ENCODE peak calls at places on chromosomes 2 and 18, in ten cellular contexts. P, V, R, S, Z, K, C, L, G and D are unnamed samples.

GRCh38 chr2:2256011-2256410 is 75.1 kb downstream of the MYT1L start:
- DNase-seq in P (no peak), V (no peak), R (no peak), S (no peak), Z (no peak), K (no peak), C (no peak), L (no peak), G (no peak), D (no peak)

GRCh38 chr2:28736034-28736433 is 15.6 kb upstream of the PPP1CB start:
- DNase-seq in P (peak), V (peak), R (no peak), S (no peak), Z (peak), K (peak), C (peak), L (peak), G (peak), D (no peak)

GRCh38 chr18:25456284-25456683 is 104.3 kb upstream of the ZNF521 start:
- DNase-seq in P (no peak), V (no peak), R (no peak), S (peak), Z (no peak), K (no peak), C (no peak), L (no peak), G (no peak), D (no peak)

GRCh38 chr2:240462073-240462703 is 26.7 kb downstream of the GPC1 start:
- DNase-seq in P (peak), V (peak), R (no peak), S (no peak), Z (no peak), K (peak), C (no peak), L (peak), G (no peak), D (no peak)

GRCh38 chr2:59630789-59631188 is 922.7 kb downstream of the BCL11A start:
- DNase-seq in P (no peak), V (no peak), R (no peak), S (no peak), Z (no peak), K (no peak), C (no peak), L (no peak), G (no peak), D (no peak)

GRCh38 chr2:129923265-129924141 is 56.0 kb upstream of the RAB6C start:
- DNase-seq in P (no peak), V (peak), R (peak), S (peak), Z (peak), K (no peak), C (peak), L (no peak), G (no peak), D (peak)

GRCh38 chr2:3208591-3208990 is 169.0 kb downstream of the EIPR1 start:
- DNase-seq in P (no peak), V (no peak), R (no peak), S (no peak), Z (no peak), K (peak), C (no peak), L (no peak), G (no peak), D (no peak)

GRCh38 chr2:196586511-196586991 is 53.0 kb upstream of the CCDC150 start:
- DNase-seq in P (no peak), V (no peak), R (no peak), S (no peak), Z (peak), K (no peak), C (peak), L (no peak), G (no peak), D (peak)

GRCh38 chr18:70024088-70024487 is 76.4 kb upstream of the CD226 start:
- DNase-seq in P (no peak), V (no peak), R (no peak), S (no peak), Z (no peak), K (no peak), C (no peak), L (no peak), G (no peak), D (no peak)

GRCh38 chr2:15177103-15177502 is 384.0 kb downstream of the NBAS start:
- DNase-seq in P (no peak), V (no peak), R (no peak), S (no peak), Z (no peak), K (no peak), C (no peak), L (no peak), G (no peak), D (peak)

GRCh38 chr2:146806295-146807005 is 1038.4 kb upstream of the ACVR2A start:
- DNase-seq in P (no peak), V (no peak), R (no peak), S (no peak), Z (peak), K (no peak), C (no peak), L (no peak), G (no peak), D (peak)

GRCh38 chr18:78739115-78739514 is 240.5 kb upstream of the SALL3 start:
- DNase-seq in P (no peak), V (no peak), R (no peak), S (no peak), Z (no peak), K (no peak), C (no peak), L (no peak), G (no peak), D (no peak)

GRCh38 chr2:236969767-236970655 is 115.7 kb upstream of the COPS8 start:
- DNase-seq in P (no peak), V (no peak), R (no peak), S (no peak), Z (no peak), K (peak), C (no peak), L (no peak), G (no peak), D (no peak)

GRCh38 chr18:36009214-36009613 is 36.7 kb downstream of the RMP24 start:
- DNase-seq in P (no peak), V (no peak), R (no peak), S (peak), Z (no peak), K (no peak), C (no peak), L (no peak), G (no peak), D (no peak)

GRCh38 chr2:108119026-108119425 is 120.7 kb upstream of the SULT1C3 start:
- DNase-seq in P (no peak), V (no peak), R (no peak), S (no peak), Z (no peak), K (peak), C (no peak), L (no peak), G (no peak), D (no peak)

GRCh38 chr18:26405190-26405781 is 143.1 kb downstream of the KCTD1 start:
- DNase-seq in P (no peak), V (peak), R (no peak), S (peak), Z (peak), K (no peak), C (peak), L (no peak), G (peak), D (peak)

GRCh38 chr2:64371727-64372126 is 82.2 kb upstream of the LGALSL start:
- DNase-seq in P (no peak), V (no peak), R (no peak), S (no peak), Z (no peak), K (no peak), C (no peak), L (no peak), G (no peak), D (no peak)

GRCh38 chr2:180847073-180847472 is 133.3 kb upstream of the UBE2E3 start:
- DNase-seq in P (no peak), V (no peak), R (no peak), S (no peak), Z (no peak), K (no peak), C (no peak), L (no peak), G (no peak), D (no peak)

GRCh38 chr2:109275120-109276040 is 146.4 kb downstream of the SH3RF3 start:
- DNase-seq in P (no peak), V (no peak), R (no peak), S (no peak), Z (no peak), K (no peak), C (peak), L (no peak), G (no peak), D (no peak)

GRCh38 chr2:39405364-39405763 is 31.7 kb downstream of the MAP4K3 start:
- DNase-seq in P (no peak), V (no peak), R (no peak), S (no peak), Z (no peak), K (no peak), C (no peak), L (no peak), G (no peak), D (no peak)

GRCh38 chr2:206481056-206481455 is 37.7 kb downstream of the ADAM23 start:
- DNase-seq in P (no peak), V (no peak), R (no peak), S (no peak), Z (no peak), K (no peak), C (no peak), L (no peak), G (no peak), D (no peak)

GRCh38 chr2:44707945-44708645 is 233.4 kb upstream of the SIX3 start:
- DNase-seq in P (no peak), V (no peak), R (no peak), S (no peak), Z (no peak), K (no peak), C (no peak), L (no peak), G (no peak), D (no peak)

GRCh38 chr2:226738191-226738820 is 61.3 kb downstream of the IRS1 start:
- DNase-seq in P (no peak), V (peak), R (no peak), S (no peak), Z (no peak), K (no peak), C (no peak), L (no peak), G (no peak), D (peak)

GRCh38 chr2:118855451-118856279 is 8.2 kb upstream of the EN1 start:
- DNase-seq in P (peak), V (peak), R (peak), S (peak), Z (peak), K (peak), C (peak), L (peak), G (peak), D (peak)

GRCh38 chr2:239375278-239376061 is 25.4 kb downstream of the HDAC4 start:
- DNase-seq in P (peak), V (no peak), R (no peak), S (peak), Z (no peak), K (peak), C (no peak), L (peak), G (no peak), D (no peak)
- TF ChIP-seq CTCF in P (no peak), V (no peak), R (no peak), S (peak), Z (no peak), K (no peak), C (no peak), L (no peak), G (no peak), D (no peak)

GRCh38 chr18:23871410-23871809 is 143.1 kb upstream of the TTC39C start:
- DNase-seq in P (no peak), V (no peak), R (no peak), S (peak), Z (no peak), K (peak), C (no peak), L (peak), G (peak), D (no peak)
- H3K4me3 ChIP-seq in P (no peak), V (no peak), R (no peak), S (no peak), Z (no peak), K (no peak), C (no peak), L (no peak), G (no peak), D (no peak)

GRCh38 chr2:144519934-144520717 is at the start of gene ZEB2:
- DNase-seq in P (peak), V (no peak), R (peak), S (peak), Z (peak), K (peak), C (peak), L (no peak), G (peak), D (peak)
- TF ChIP-seq CTCF in P (peak), V (peak), R (peak), S (peak), Z (peak), K (peak), C (peak), L (peak), G (peak), D (peak)

DNA sequence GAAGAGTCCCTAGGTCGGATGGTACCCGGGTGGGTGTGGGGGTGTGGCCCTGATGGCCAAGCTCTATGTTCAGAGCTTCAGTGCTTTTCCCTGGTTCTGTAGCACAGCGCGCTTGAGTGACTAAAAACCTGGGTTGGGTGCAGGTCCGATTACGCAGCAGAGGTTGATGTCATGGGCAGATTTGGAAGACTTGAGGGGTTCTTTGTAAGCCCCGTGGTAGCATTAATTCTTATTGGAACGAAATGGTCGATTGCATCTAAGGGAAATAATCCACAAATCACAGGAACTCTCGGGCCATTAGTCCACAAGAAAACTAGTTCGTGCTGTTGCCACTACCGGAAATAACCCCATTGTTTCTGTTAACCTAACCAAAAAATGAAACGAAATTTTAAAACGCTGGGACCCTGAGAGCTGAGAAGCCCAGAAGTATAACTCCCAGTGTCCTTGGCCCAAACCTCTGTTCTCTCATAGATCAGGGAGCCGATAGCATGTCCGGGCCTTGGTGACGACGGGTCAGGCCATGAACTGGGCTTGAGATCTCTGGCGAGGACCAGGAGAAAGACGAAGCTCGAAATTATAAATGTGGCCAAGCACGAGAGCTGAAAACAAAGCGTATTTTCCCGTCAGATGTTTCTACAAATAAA is 9.1 kb downstream of the HOXD8 start:
- DNase-seq in P (no peak), V (no peak), R (no peak), S (no peak), Z (no peak), K (no peak), C (peak), L (no peak), G (no peak), D (no peak)
- H3K4me3 ChIP-seq in P (no peak), V (no peak), R (peak), S (no peak), Z (no peak), K (peak), C (peak), L (no peak), G (no peak), D (peak)

GRCh38 chr2:142285480-142285879 is 154.7 kb upstream of the LRP1B start:
- DNase-seq in P (no peak), V (no peak), R (no peak), S (peak), Z (no peak), K (no peak), C (no peak), L (no peak), G (no peak), D (no peak)

GRCh38 chr2:142291964-142292363 is 161.1 kb upstream of the LRP1B start:
- DNase-seq in P (no peak), V (no peak), R (no peak), S (no peak), Z (no peak), K (no peak), C (no peak), L (no peak), G (no peak), D (no peak)

GRCh38 chr2:142280846-142281245 is 150.0 kb upstream of the LRP1B start:
- DNase-seq in P (no peak), V (no peak), R (no peak), S (peak), Z (no peak), K (no peak), C (no peak), L (no peak), G (no peak), D (no peak)

GRCh38 chr2:142290931-142291330 is 160.1 kb upstream of the LRP1B start:
- DNase-seq in P (no peak), V (no peak), R (no peak), S (no peak), Z (no peak), K (no peak), C (no peak), L (no peak), G (no peak), D (peak)

DNA sequence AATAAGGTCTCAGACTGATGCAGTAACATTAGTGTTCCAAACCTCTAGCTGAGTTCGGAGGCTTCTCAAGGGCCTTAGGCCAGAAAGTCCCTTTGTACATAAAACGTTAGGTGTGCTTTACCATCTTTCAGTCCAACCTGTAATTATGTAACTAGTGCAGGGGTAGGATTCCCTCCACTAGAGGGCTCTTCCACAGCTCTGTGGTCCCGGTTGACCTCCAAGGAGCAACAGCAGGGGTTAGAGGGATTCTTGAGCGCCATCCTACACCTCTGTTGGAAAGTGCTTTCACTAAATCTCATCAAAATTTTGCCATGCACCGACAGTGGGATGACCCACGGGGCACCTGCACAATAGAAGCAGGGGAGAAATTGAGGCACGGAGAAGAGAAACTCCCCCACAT is 155.8 kb upstream of the LRP1B start:
- DNase-seq in P (no peak), V (no peak), R (no peak), S (peak), Z (no peak), K (no peak), C (no peak), L (no peak), G (no peak), D (no peak)
- TF ChIP-seq CTCF in P (no peak), V (no peak), R (no peak), S (peak), Z (no peak), K (no peak), C (no peak), L (no peak), G (no peak), D (no peak)

GRCh38 chr2:89819809-89820208 is 1128.3 kb downstream of the RPIA start:
- DNase-seq in P (no peak), V (no peak), R (no peak), S (no peak), Z (no peak), K (no peak), C (no peak), L (no peak), G (no peak), D (no peak)
- H3K4me3 ChIP-seq in P (no peak), V (no peak), R (no peak), S (peak), Z (no peak), K (no peak), C (no peak), L (no peak), G (no peak), D (no peak)

GRCh38 chr2:144099746-144100438 is 420.0 kb downstream of the ZEB2 start:
- DNase-seq in P (no peak), V (no peak), R (no peak), S (peak), Z (peak), K (no peak), C (peak), L (no peak), G (no peak), D (peak)
- TF ChIP-seq CTCF in P (peak), V (peak), R (no peak), S (no peak), Z (peak), K (no peak), C (peak), L (no peak), G (no peak), D (peak)

GRCh38 chr18:46916551-46917107 is 678 bp downstream of the PIAS2 start:
- DNase-seq in P (no peak), V (peak), R (peak), S (no peak), Z (peak), K (no peak), C (peak), L (no peak), G (no peak), D (peak)

GRCh38 chr18:46917808-46918600 is 602 bp downstream of the KATNAL2 start:
- DNase-seq in P (no peak), V (peak), R (peak), S (peak), Z (peak), K (peak), C (peak), L (peak), G (peak), D (peak)

GRCh38 chr18:46917108-46917807 is at the start of the genes KATNAL2 and PIAS2:
- DNase-seq in P (peak), V (peak), R (peak), S (peak), Z (peak), K (peak), C (peak), L (peak), G (peak), D (peak)

GRCh38 chr18:46920067-46920466 is 2.7 kb downstream of the KATNAL2 start:
- DNase-seq in P (no peak), V (no peak), R (no peak), S (no peak), Z (no peak), K (no peak), C (no peak), L (no peak), G (no peak), D (no peak)

DNA sequence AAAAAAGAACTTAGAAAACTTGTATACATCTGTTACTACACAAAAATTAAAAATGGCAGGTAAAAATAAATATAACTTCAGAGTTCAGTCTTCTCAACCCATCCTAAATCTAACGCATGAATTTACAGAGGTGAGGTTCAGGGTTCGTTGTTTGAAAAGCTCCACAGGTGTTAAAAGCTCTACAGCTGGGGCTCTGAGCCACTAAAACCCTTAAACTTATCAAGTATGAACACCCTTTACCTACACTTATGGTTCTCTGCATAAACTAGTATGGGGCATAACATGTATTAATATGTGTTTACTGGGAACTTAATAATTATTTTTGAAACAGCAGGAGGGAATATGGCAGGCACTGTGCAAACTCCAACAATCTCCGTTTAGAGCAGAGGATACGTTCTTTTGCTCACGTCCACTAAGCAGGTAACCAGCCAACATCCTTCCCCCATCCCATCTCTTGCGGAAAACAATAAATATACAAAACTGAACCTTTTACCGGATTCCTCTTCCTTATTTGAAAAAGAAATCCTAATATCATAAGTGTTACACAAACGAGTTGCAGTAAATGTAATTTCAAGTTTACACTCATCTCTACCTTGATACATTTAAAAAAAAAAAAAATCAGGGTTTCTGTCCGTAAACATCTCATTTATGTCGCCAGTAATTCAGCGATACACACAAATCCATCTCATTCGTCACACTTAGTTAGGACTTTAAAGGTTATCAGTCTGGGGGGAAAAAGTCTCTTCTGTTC is 1.3 kb downstream of the PIAS2 start:
- DNase-seq in P (no peak), V (no peak), R (no peak), S (no peak), Z (peak), K (no peak), C (no peak), L (no peak), G (no peak), D (peak)
- H3K4me3 ChIP-seq in P (peak), V (peak), R (peak), S (peak), Z (peak), K (peak), C (peak), L (no peak), G (peak), D (peak)